ENCODE peak calls at places on chromosomes 12 and 14, in ten cellular contexts. L, Y, H, N, J, M, Z, V, S and F are unnamed samples.

GRCh38 chr14:56902413-56902812 is 92.1 kb upstream of the OTX2 start:
- DNase-seq in J (no peak), H (no peak), Z (no peak), L (no peak), V (no peak), Y (no peak), N (no peak), M (no peak), S (no peak), F (no peak)

GRCh38 chr12:42609605-42610004 is 20.1 kb upstream of the PRICKLE1 start:
- DNase-seq in Z (no peak), L (no peak), N (no peak), V (no peak), S (no peak), Y (no peak), M (no peak), H (no peak), J (no peak), F (no peak)

GRCh38 chr12:100229036-100229635 is 28.5 kb downstream of the ACTR6 start:
- DNase-seq in S (no peak), M (peak; percentile 35), J (no peak), N (no peak), V (no peak), Z (peak; percentile 24), Y (no peak), H (no peak), L (no peak), F (no peak)

GRCh38 chr14:72701610-72702009 is 192.3 kb downstream of the DPF3 start:
- DNase-seq in J (no peak), Y (no peak), S (no peak), M (peak; percentile 3), H (no peak), Z (no peak), L (no peak), V (no peak), N (no peak), F (no peak)

GRCh38 chr12:117171499-117172162 is 18.6 kb downstream of the FBXO21 start:
- DNase-seq in Y (no peak), S (no peak), H (no peak), J (no peak), L (no peak), Z (no peak), M (no peak), N (no peak), V (no peak), F (no peak)

GRCh38 chr12:40525054-40525453 is 167.2 kb upstream of the CNTN1 start:
- DNase-seq in J (no peak), S (no peak), H (no peak), M (peak; percentile 58), N (no peak), Y (no peak), Z (no peak), V (no peak), L (no peak), F (no peak)

GRCh38 chr14:46322076-46322475 is 329.5 kb downstream of the RPL10L start:
- DNase-seq in L (no peak), Y (no peak), J (no peak), M (no peak), V (no peak), Z (peak; percentile 3), S (no peak), H (no peak), N (no peak), F (no peak)

GRCh38 chr14:91070572-91070971 is 10.1 kb upstream of the RPS6KA5 start:
- DNase-seq in N (no peak), S (no peak), V (no peak), H (no peak), M (no peak), L (no peak), J (no peak), Z (no peak), Y (no peak), F (no peak)

GRCh38 chr12:11884661-11885060 is 186.1 kb upstream of the BCL2L14 start:
- DNase-seq in J (peak; percentile 22), V (no peak), Y (no peak), H (no peak), Z (no peak), M (peak; percentile 70), S (no peak), L (no peak), N (no peak), F (no peak)